ENCODE peak calls at places on chromosomes 7 and 10, in eight cellular contexts. V is hepatocyte, E is left ventricle myocardium inferior, O is Panc1, D is HL-60, X is colonic mucosa, J is epithelial cell of esophagus, I is transverse colon. C is an unnamed sample.

GRCh38 chr10:117596666-117597065 is 54.1 kb downstream of the EMX2 start:
- DNase-seq in V (peak; percentile 51), E (no peak), O (no peak), D (no peak), X (no peak), J (no peak), I (no peak), C (no peak)

GRCh38 chr7:47809387-47809786 is 138.9 kb downstream of the PKD1L1 start:
- DNase-seq in V (no peak), E (no peak), O (no peak), D (no peak), X (no peak), J (no peak), I (no peak), C (no peak)

GRCh38 chr7:140586517-140586916 is 54.1 kb downstream of the DENND2A start:
- DNase-seq in V (no peak), E (peak; percentile 27), O (no peak), D (no peak), X (no peak), J (no peak), I (no peak), C (no peak)

GRCh38 chr7:1344981-1345701 is 112.5 kb downstream of the UNCX start:
- DNase-seq in V (no peak), E (no peak), O (no peak), D (no peak), X (no peak), J (no peak), I (no peak), C (no peak)

GRCh38 chr10:34145751-34146150 is 669.3 kb downstream of the PARD3 start:
- DNase-seq in V (no peak), E (no peak), O (no peak), D (no peak), X (no peak), J (no peak), I (no peak), C (no peak)

GRCh38 chr10:97683556-97684357 is 3.3 kb downstream of the AVPI1 start:
- DNase-seq in V (no peak), E (no peak), O (no peak), D (peak; percentile 68), X (peak; percentile 71), J (peak; percentile 61), I (peak; percentile 68), C (peak; percentile 64)

GRCh38 chr10:71616817-71617654 is 102.5 kb downstream of the C10orf105 start:
- DNase-seq in V (no peak), E (no peak), O (no peak), D (no peak), X (no peak), J (no peak), I (peak; percentile 43), C (peak; percentile 85)

GRCh38 chr10:112792487-112793196 is 157.4 kb upstream of the TCF7L2 start:
- DNase-seq in V (no peak), E (peak; percentile 37), O (no peak), D (no peak), X (peak; percentile 67), J (peak; percentile 62), I (peak; percentile 70), C (peak; percentile 72)

GRCh38 chr10:109902992-109903947 is 20.0 kb downstream of the XPNPEP1 start:
- DNase-seq in V (no peak), E (no peak), O (no peak), D (no peak), X (no peak), J (no peak), I (no peak), C (no peak)

GRCh38 chr10:119177708-119178370 is 773 bp downstream of the PRDX3 start:
- DNase-seq in V (no peak), E (no peak), O (no peak), D (no peak), X (peak; percentile 25), J (peak; percentile 37), I (no peak), C (no peak)

GRCh38 chr7:80213814-80214213 is 79.2 kb downstream of the GNAI1 start:
- DNase-seq in V (no peak), E (no peak), O (no peak), D (no peak), X (no peak), J (no peak), I (no peak), C (no peak)

GRCh38 chr10:71727429-71728217 is 8.0 kb upstream of the C10orf105 start:
- DNase-seq in V (peak; percentile 50), E (peak; percentile 70), O (no peak), D (peak; percentile 97), X (peak; percentile 92), J (peak; percentile 31), I (peak; percentile 89), C (peak; percentile 92)

GRCh38 chr10:22992075-22992474 is 64.2 kb downstream of the ARMC3 start:
- DNase-seq in V (no peak), E (no peak), O (no peak), D (no peak), X (no peak), J (no peak), I (no peak), C (no peak)

GRCh38 chr7:142311876-142312275 is 54.0 kb upstream of the PRSS58 start:
- DNase-seq in V (no peak), E (no peak), O (no peak), D (no peak), X (no peak), J (no peak), I (no peak), C (no peak)

GRCh38 chr10:521261-521660 is 168.2 kb downstream of the DIP2C start:
- DNase-seq in V (no peak), E (no peak), O (no peak), D (no peak), X (no peak), J (no peak), I (no peak), C (no peak)

GRCh38 chr10:71761105-71761511 is 12.2 kb downstream of the VSIR start:
- DNase-seq in V (no peak), E (no peak), O (no peak), D (no peak), X (no peak), J (peak; percentile 88), I (no peak), C (no peak)

GRCh38 chr10:63133056-63133786 is at the start of gene NRBF2:
- DNase-seq in V (peak; percentile 99), E (peak; percentile 98), O (peak; percentile 95), D (peak; percentile 98), X (peak; percentile 97), J (peak; percentile 98), I (peak; percentile 98), C (peak; percentile 99)

DNA sequence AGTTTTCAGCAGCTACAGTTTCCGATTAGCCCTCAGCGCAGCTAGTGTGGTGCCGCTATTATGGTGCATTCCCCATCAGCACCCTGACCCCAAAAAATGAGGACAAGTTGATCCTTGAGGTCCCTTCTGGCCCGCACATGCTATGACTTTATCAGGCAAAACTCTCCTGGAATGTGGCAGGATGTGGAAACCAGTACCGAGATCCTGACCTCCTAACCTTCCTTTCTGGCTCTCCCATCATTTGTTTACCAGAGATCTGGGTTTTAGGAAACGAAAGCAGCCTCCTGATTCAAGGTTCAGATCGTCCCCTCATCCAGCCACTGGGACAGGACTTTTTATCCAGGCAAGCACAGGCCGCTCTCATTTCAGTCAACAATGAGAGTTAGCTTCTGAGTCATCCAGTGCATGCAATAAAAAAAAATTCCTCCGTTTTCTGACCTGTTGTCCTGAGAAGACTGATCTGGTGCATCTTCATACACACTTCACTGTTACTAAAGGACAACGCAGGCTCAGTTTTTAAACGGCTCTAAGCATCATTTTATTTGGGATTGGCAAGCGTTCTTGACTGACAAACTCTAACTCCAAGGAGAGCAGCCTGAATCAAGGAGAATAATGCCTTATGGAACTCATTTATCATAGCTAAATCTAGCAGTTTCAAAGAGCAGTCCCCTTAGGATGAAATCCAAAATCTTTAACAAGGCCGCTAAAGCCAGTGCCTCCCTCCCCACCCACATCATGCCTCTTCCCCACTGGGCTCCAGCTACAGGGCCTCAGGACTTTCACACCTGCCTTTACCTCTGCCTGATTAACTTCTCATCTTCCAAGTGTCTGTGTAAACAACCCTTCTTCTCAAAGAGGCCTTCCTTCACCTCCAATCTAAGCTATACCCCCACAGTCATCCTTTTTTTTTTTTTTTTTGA is 17.1 kb downstream of the PDLIM1 start:
- DNase-seq in V (peak; percentile 80), E (no peak), O (no peak), D (no peak), X (peak; percentile 66), J (peak; percentile 87), I (peak; percentile 66), C (no peak)
- H3K4me3 ChIP-seq in V (no peak overlapping the region), E (peak overlapping the region; percentile 41), O (peak overlapping the region; percentile 15), D (no peak overlapping the region), X (no peak overlapping the region), J (peak overlapping the region; percentile 9), I (no peak overlapping the region), C (no peak overlapping the region)

DNA sequence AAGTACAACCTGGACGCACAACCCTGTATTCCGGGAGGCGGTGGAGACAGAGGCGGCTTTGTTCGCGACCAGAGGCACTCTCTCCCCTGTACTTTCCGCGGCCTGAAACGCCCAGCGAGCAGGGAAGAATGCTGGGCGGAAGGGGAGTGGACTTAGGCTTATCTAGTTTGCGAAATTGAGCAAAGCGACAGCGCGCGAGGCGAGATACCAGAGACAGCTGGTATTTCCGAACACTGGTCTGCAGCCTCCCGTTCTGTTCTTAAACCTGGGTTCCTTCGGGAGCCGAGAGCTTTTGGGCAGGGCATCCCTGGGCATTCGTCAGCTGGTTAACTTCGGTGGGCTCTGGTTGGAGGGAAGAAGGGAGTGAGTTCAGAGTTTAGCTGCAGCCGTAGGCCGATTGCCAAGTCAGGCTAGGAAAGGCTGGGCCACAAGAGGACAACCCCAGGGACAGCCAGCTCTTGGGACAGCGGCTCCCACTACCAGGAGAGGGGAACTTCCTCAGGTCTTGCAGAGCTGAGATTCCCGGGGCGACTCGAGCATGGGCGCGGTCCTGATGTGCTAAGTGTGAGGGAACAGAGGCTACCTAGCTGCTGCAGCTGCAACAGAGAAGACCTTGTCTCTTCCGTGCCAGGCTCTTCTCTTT is 3.9 kb downstream of the HMX3 start:
- DNase-seq in V (peak; percentile 74), E (no peak), O (no peak), D (no peak), X (peak; percentile 47), J (no peak), I (peak; percentile 42), C (peak; percentile 53)
- H3K4me3 ChIP-seq in V (no peak overlapping the region), E (peak overlapping the region; percentile 9), O (peak overlapping the region; percentile 56), D (no peak overlapping the region), X (no peak overlapping the region), J (no peak overlapping the region), I (no peak overlapping the region), C (no peak overlapping the region)

GRCh38 chr7:53422291-53422690 is 386.9 kb downstream of the POM121L12 start:
- DNase-seq in V (no peak), E (no peak), O (no peak), D (no peak), X (no peak), J (no peak), I (no peak), C (no peak)

GRCh38 chr7:53431901-53432300 is 396.5 kb downstream of the POM121L12 start:
- DNase-seq in V (no peak), E (no peak), O (no peak), D (no peak), X (no peak), J (peak; percentile 16), I (no peak), C (no peak)

GRCh38 chr7:53426145-53426750 is 390.8 kb downstream of the POM121L12 start:
- DNase-seq in V (no peak), E (no peak), O (no peak), D (no peak), X (no peak), J (no peak), I (no peak), C (no peak)

GRCh38 chr7:53428045-53428444 is 392.6 kb downstream of the POM121L12 start:
- DNase-seq in V (no peak), E (no peak), O (no peak), D (no peak), X (no peak), J (peak; percentile 5), I (no peak), C (no peak)
- H3K4me3 ChIP-seq in V (no peak overlapping the region), E (no peak overlapping the region), O (no peak overlapping the region), D (no peak overlapping the region), X (no peak overlapping the region), J (no peak overlapping the region), I (no peak overlapping the region), C (no peak overlapping the region)

GRCh38 chr10:103712146-103712545 is 143.2 kb downstream of the SH3PXD2A start:
- DNase-seq in V (no peak), E (no peak), O (no peak), D (no peak), X (no peak), J (no peak), I (no peak), C (no peak)
- H3K4me3 ChIP-seq in V (no peak overlapping the region), E (no peak overlapping the region), O (no peak overlapping the region), D (no peak overlapping the region), X (no peak overlapping the region), J (no peak overlapping the region), I (no peak overlapping the region), C (no peak overlapping the region)

C was measured in Peyer's patch.